ENCODE peak calls at places on chromosomes 4 and X, in eight cellular contexts. T is IMR-90; U is amygdala; K is left lung; V is AG20443; L is stimulated activated CD4-positive, alpha-beta T cell treated with anti-CD3 and anti-CD28 coated beads, Interleukin-12 subunit alpha, Interleukin-12 subunit beta, amount 100 ng/mL, for 24 hours; D is DMS153; G is tibial artery. R is an unnamed sample.

GRCh38 chr4:21879187-21879586 is 69.4 kb downstream of the KCNIP4 start:
- DNase-seq in T (peak), U (no peak), K (no peak), V (peak), L (no peak), D (no peak), G (no peak), R (no peak)

GRCh38 chr4:76251448-76252270 is at the start of gene FAM47E:
- DNase-seq in T (peak), U (peak), K (peak), V (peak), L (no peak), D (peak), G (peak), R (peak)

GRCh38 chrX:30643313-30643821 is 9.9 kb upstream of the GK start:
- DNase-seq in T (peak), U (no peak), K (no peak), V (peak), L (no peak), D (no peak), G (no peak), R (no peak)

GRCh38 chr4:24209131-24209530 is 319.3 kb upstream of the PPARGC1A start:
- DNase-seq in T (no peak), U (no peak), K (no peak), V (no peak), L (no peak), D (no peak), G (no peak), R (no peak)

GRCh38 chr4:10029403-10029802 is 8.1 kb upstream of the SLC2A9 start:
- DNase-seq in T (no peak), U (no peak), K (no peak), V (no peak), L (no peak), D (no peak), G (no peak), R (no peak)

GRCh38 chrX:70219938-70220764 is 14.3 kb upstream of the AWAT1 start:
- DNase-seq in T (peak), U (no peak), K (no peak), V (peak), L (no peak), D (peak), G (peak), R (peak)

GRCh38 chr4:174828845-174829701 is at the start of gene GLRA3:
- DNase-seq in T (no peak), U (peak), K (peak), V (peak), L (no peak), D (peak), G (no peak), R (peak)

GRCh38 chr4:143336828-143337599 is at the start of gene GAB1:
- DNase-seq in T (peak), U (no peak), K (peak), V (peak), L (no peak), D (peak), G (peak), R (peak)

GRCh38 chrX:22314692-22315091 is 42.0 kb downstream of the CBLL2 start:
- DNase-seq in T (peak), U (no peak), K (no peak), V (no peak), L (no peak), D (no peak), G (no peak), R (no peak)

GRCh38 chr4:83043801-83044407 is 8.9 kb downstream of the COPS4 start:
- DNase-seq in T (peak), U (no peak), K (no peak), V (peak), L (no peak), D (no peak), G (no peak), R (no peak)

GRCh38 chr4:107987916-107988762 is 1.6 kb upstream of the HADH start:
- DNase-seq in T (no peak), U (no peak), K (no peak), V (no peak), L (no peak), D (no peak), G (no peak), R (no peak)

GRCh38 chr4:143549924-143550323 is 36.4 kb downstream of the SMARCA5 start:
- DNase-seq in T (no peak), U (no peak), K (no peak), V (no peak), L (no peak), D (no peak), G (no peak), R (no peak)

GRCh38 chrX:83508526-83509245 is 596 bp downstream of the POU3F4 start:
- DNase-seq in T (no peak), U (no peak), K (no peak), V (no peak), L (no peak), D (no peak), G (no peak), R (no peak)

GRCh38 chr4:155408796-155409195 is 32.0 kb upstream of the MAP9 start:
- DNase-seq in T (no peak), U (no peak), K (no peak), V (no peak), L (no peak), D (no peak), G (no peak), R (no peak)

GRCh38 chrX:116281106-116281505 is 110.6 kb downstream of the AGTR2 start:
- DNase-seq in T (no peak), U (no peak), K (no peak), V (no peak), L (no peak), D (no peak), G (no peak), R (no peak)

GRCh38 chr4:94455081-94455480 is 3.3 kb downstream of the PDLIM5 start:
- DNase-seq in T (peak), U (no peak), K (peak), V (peak), L (no peak), D (no peak), G (peak), R (no peak)

GRCh38 chr4:153223418-153223792 is 19.2 kb downstream of the TRIM2 start:
- DNase-seq in T (no peak), U (no peak), K (no peak), V (no peak), L (no peak), D (no peak), G (no peak), R (no peak)

GRCh38 chr4:1012031-1012739 is 759 bp downstream of the FGFRL1 start:
- DNase-seq in T (no peak), U (peak), K (no peak), V (peak), L (no peak), D (no peak), G (no peak), R (no peak)

GRCh38 chr4:159048166-159048886 is 54.6 kb upstream of the RAPGEF2 start:
- DNase-seq in T (peak), U (peak), K (peak), V (peak), L (no peak), D (peak), G (peak), R (peak)

GRCh38 chr4:120314969-120315368 is 248.3 kb upstream of the MAD2L1 start:
- DNase-seq in T (no peak), U (no peak), K (no peak), V (no peak), L (no peak), D (no peak), G (no peak), R (no peak)

GRCh38 chr4:155473420-155474095 is 96.8 kb upstream of the MAP9 start:
- DNase-seq in T (peak), U (no peak), K (no peak), V (no peak), L (no peak), D (no peak), G (no peak), R (no peak)

GRCh38 chr4:8080754-8081065 is 77.9 kb downstream of the ABLIM2 start:
- DNase-seq in T (no peak), U (no peak), K (no peak), V (no peak), L (no peak), D (no peak), G (no peak), R (no peak)

R was measured in NCI-H2029 treated with DMSO at 0.1 percent for 48 hours.